ENCODE peak calls at places on chromosomes 3 and 15, in eight cellular contexts. One of them, this sample, is unnamed.

GRCh38 chr15:89566141-89566540 is 9.1 kb upstream of the TICRR start:
- DNase-seq in ovary: no peak
- DNase-seq in psoas muscle: no peak
- DNase-seq in Peyer's patch: no peak
- DNase-seq in breast epithelium: no peak
- DNase-seq in trophoblast cell: peak; percentile 46
- DNase-seq in mesendoderm: peak; percentile 29
- DNase-seq in mammary epithelial cell: no peak
- DNase-seq in this sample: no peak

GRCh38 chr3:138081371-138082084 is 33.9 kb downstream of the DZIP1L start:
- DNase-seq in trophoblast cell: no peak
- DNase-seq in mammary epithelial cell: peak; percentile 79
- DNase-seq in ovary: no peak
- DNase-seq in psoas muscle: no peak
- DNase-seq in mesendoderm: no peak
- DNase-seq in Peyer's patch: no peak
- DNase-seq in breast epithelium: no peak
- DNase-seq in this sample: no peak

GRCh38 chr3:143901105-143901504 is 52.8 kb upstream of the SLC9A9 start:
- DNase-seq in mesendoderm: no peak
- DNase-seq in ovary: no peak
- DNase-seq in trophoblast cell: no peak
- DNase-seq in Peyer's patch: no peak
- DNase-seq in psoas muscle: no peak
- DNase-seq in breast epithelium: no peak
- DNase-seq in mammary epithelial cell: peak; percentile 86
- DNase-seq in this sample: no peak

GRCh38 chr3:145899229-145899628 is 261.8 kb downstream of the PLOD2 start:
- DNase-seq in trophoblast cell: no peak
- DNase-seq in breast epithelium: no peak
- DNase-seq in psoas muscle: no peak
- DNase-seq in ovary: no peak
- DNase-seq in mesendoderm: no peak
- DNase-seq in mammary epithelial cell: no peak
- DNase-seq in Peyer's patch: no peak
- DNase-seq in this sample: no peak

GRCh38 chr3:162971715-162972114 is 1475.1 kb downstream of the OTOL1 start:
- DNase-seq in mesendoderm: no peak
- DNase-seq in mammary epithelial cell: no peak
- DNase-seq in ovary: no peak
- DNase-seq in psoas muscle: no peak
- DNase-seq in trophoblast cell: no peak
- DNase-seq in breast epithelium: no peak
- DNase-seq in Peyer's patch: no peak
- DNase-seq in this sample: no peak

GRCh38 chr15:42190370-42190769 is 17.7 kb downstream of the VPS39 start:
- DNase-seq in mammary epithelial cell: no peak
- DNase-seq in ovary: no peak
- DNase-seq in mesendoderm: no peak
- DNase-seq in Peyer's patch: no peak
- DNase-seq in breast epithelium: no peak
- DNase-seq in psoas muscle: no peak
- DNase-seq in trophoblast cell: no peak
- DNase-seq in this sample: no peak

GRCh38 chr3:180265551-180265950 is 228.8 kb upstream of the PEX5L start:
- DNase-seq in psoas muscle: no peak
- DNase-seq in mammary epithelial cell: peak; percentile 55
- DNase-seq in ovary: no peak
- DNase-seq in Peyer's patch: no peak
- DNase-seq in breast epithelium: no peak
- DNase-seq in mesendoderm: no peak
- DNase-seq in trophoblast cell: no peak
- DNase-seq in this sample: no peak

GRCh38 chr15:49675051-49675450 is 54.2 kb downstream of the DTWD1 start:
- DNase-seq in psoas muscle: no peak
- DNase-seq in Peyer's patch: no peak
- DNase-seq in ovary: no peak
- DNase-seq in trophoblast cell: no peak
- DNase-seq in mesendoderm: peak; percentile 22
- DNase-seq in breast epithelium: no peak
- DNase-seq in mammary epithelial cell: peak; percentile 86
- DNase-seq in this sample: no peak

GRCh38 chr15:44501768-44502366 is 35.1 kb upstream of the EIF3J start:
- DNase-seq in mammary epithelial cell: peak; percentile 32
- DNase-seq in Peyer's patch: no peak
- DNase-seq in breast epithelium: no peak
- DNase-seq in trophoblast cell: no peak
- DNase-seq in ovary: no peak
- DNase-seq in mesendoderm: peak; percentile 46
- DNase-seq in psoas muscle: no peak
- DNase-seq in this sample: no peak

GRCh38 chr3:111936191-111936841 is 42.5 kb upstream of the ABHD10 start:
- DNase-seq in Peyer's patch: no peak
- DNase-seq in mesendoderm: no peak
- DNase-seq in ovary: no peak
- DNase-seq in mammary epithelial cell: peak; percentile 37
- DNase-seq in trophoblast cell: no peak
- DNase-seq in psoas muscle: no peak
- DNase-seq in breast epithelium: no peak
- DNase-seq in this sample: no peak

GRCh38 chr15:94083467-94083991 is 147.8 kb upstream of the MCTP2 start:
- DNase-seq in Peyer's patch: no peak
- DNase-seq in mammary epithelial cell: no peak
- DNase-seq in psoas muscle: no peak
- DNase-seq in breast epithelium: no peak
- DNase-seq in mesendoderm: peak; percentile 5
- DNase-seq in trophoblast cell: no peak
- DNase-seq in ovary: no peak
- DNase-seq in this sample: peak; percentile 37

GRCh38 chr3:8499181-8499611 is 2.4 kb upstream of the LMCD1 start:
- DNase-seq in ovary: no peak
- DNase-seq in psoas muscle: no peak
- DNase-seq in breast epithelium: no peak
- DNase-seq in mesendoderm: no peak
- DNase-seq in Peyer's patch: no peak
- DNase-seq in trophoblast cell: peak; percentile 62
- DNase-seq in mammary epithelial cell: peak; percentile 75
- DNase-seq in this sample: no peak

GRCh38 chr15:64619880-64620839 is 155.2 kb downstream of the RBPMS2 start:
- DNase-seq in trophoblast cell: no peak
- DNase-seq in breast epithelium: no peak
- DNase-seq in ovary: no peak
- DNase-seq in Peyer's patch: no peak
- DNase-seq in psoas muscle: no peak
- DNase-seq in mesendoderm: no peak
- DNase-seq in mammary epithelial cell: peak; percentile 89
- DNase-seq in this sample: no peak

GRCh38 chr15:31228980-31229826 is 97.4 kb upstream of the KLF13 start:
- DNase-seq in mammary epithelial cell: no peak
- DNase-seq in psoas muscle: no peak
- DNase-seq in ovary: no peak
- DNase-seq in Peyer's patch: peak; percentile 81
- DNase-seq in breast epithelium: no peak
- DNase-seq in mesendoderm: peak; percentile 53
- DNase-seq in trophoblast cell: no peak
- DNase-seq in this sample: no peak

GRCh38 chr3:12345584-12346494 is 57.0 kb downstream of the PPARG start:
- DNase-seq in trophoblast cell: no peak
- DNase-seq in psoas muscle: no peak
- DNase-seq in breast epithelium: no peak
- DNase-seq in ovary: no peak
- DNase-seq in mesendoderm: no peak
- DNase-seq in Peyer's patch: no peak
- DNase-seq in mammary epithelial cell: peak; percentile 10
- DNase-seq in this sample: no peak

GRCh38 chr3:41997702-41998551 is 36.0 kb upstream of the ULK4 start:
- DNase-seq in mammary epithelial cell: no peak
- DNase-seq in psoas muscle: no peak
- DNase-seq in breast epithelium: no peak
- DNase-seq in Peyer's patch: no peak
- DNase-seq in trophoblast cell: no peak
- DNase-seq in ovary: no peak
- DNase-seq in mesendoderm: peak; percentile 45
- DNase-seq in this sample: peak; percentile 70

GRCh38 chr3:57065588-57065987 is 5.1 kb downstream of the SPATA12 start:
- DNase-seq in ovary: no peak
- DNase-seq in Peyer's patch: no peak
- DNase-seq in mesendoderm: peak; percentile 74
- DNase-seq in psoas muscle: no peak
- DNase-seq in breast epithelium: no peak
- DNase-seq in mammary epithelial cell: no peak
- DNase-seq in trophoblast cell: peak; percentile 44
- DNase-seq in this sample: no peak

GRCh38 chr3:71513081-71513480 is 70.4 kb downstream of the FOXP1 start:
- DNase-seq in mesendoderm: no peak
- DNase-seq in ovary: no peak
- DNase-seq in psoas muscle: no peak
- DNase-seq in trophoblast cell: no peak
- DNase-seq in mammary epithelial cell: no peak
- DNase-seq in Peyer's patch: no peak
- DNase-seq in breast epithelium: no peak
- DNase-seq in this sample: no peak

GRCh38 chr3:79517766-79518413 is 249.9 kb downstream of the ROBO1 start:
- DNase-seq in trophoblast cell: peak; percentile 8
- DNase-seq in mesendoderm: peak; percentile 73
- DNase-seq in Peyer's patch: no peak
- DNase-seq in breast epithelium: no peak
- DNase-seq in mammary epithelial cell: peak; percentile 6
- DNase-seq in ovary: no peak
- DNase-seq in psoas muscle: no peak
- DNase-seq in this sample: no peak

DNA sequence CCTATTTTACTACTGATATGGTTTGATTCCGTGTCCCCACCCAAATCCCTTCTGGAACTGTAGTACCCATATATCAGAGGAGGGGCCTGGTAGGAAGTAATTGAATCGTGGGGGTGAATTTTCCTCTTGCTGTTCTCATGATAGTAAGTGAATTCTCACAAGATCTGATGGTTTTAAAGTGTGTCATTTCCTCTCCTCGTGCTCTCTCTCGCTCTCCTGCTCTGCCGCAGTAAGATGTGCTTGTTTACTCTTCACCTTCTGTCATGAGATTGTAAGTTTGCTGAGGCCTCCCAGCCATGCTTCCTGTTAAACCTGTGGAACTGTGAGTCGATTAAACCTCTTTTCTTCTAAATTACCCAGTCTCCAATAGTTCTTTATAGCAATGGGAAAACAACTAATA is 81.2 kb upstream of the ZBTB20 start:
- DNase-seq in ovary: no peak
- DNase-seq in mammary epithelial cell: no peak
- DNase-seq in mesendoderm: no peak
- DNase-seq in psoas muscle: no peak
- DNase-seq in Peyer's patch: no peak
- DNase-seq in breast epithelium: no peak
- DNase-seq in trophoblast cell: no peak
- DNase-seq in this sample: peak; percentile 21
- H3K27ac ChIP-seq in ovary: no peak overlapping the region
- H3K27ac ChIP-seq in mammary epithelial cell: no peak overlapping the region
- H3K27ac ChIP-seq in mesendoderm: no peak overlapping the region
- H3K27ac ChIP-seq in psoas muscle: no peak overlapping the region
- H3K27ac ChIP-seq in Peyer's patch: no peak overlapping the region
- H3K27ac ChIP-seq in breast epithelium: no peak overlapping the region
- H3K27ac ChIP-seq in trophoblast cell: no peak overlapping the region
- H3K27ac ChIP-seq in this sample: no peak overlapping the region

GRCh38 chr3:127457094-127457475 is 133.4 kb downstream of the TPRA1 start:
- DNase-seq in trophoblast cell: no peak
- DNase-seq in Peyer's patch: no peak
- DNase-seq in breast epithelium: peak; percentile 53
- DNase-seq in ovary: peak; percentile 61
- DNase-seq in mammary epithelial cell: peak; percentile 83
- DNase-seq in psoas muscle: peak; percentile 54
- DNase-seq in mesendoderm: peak; percentile 76
- DNase-seq in this sample: peak; percentile 47
- H3K27me3 ChIP-seq in trophoblast cell: peaks cover 9% of the 10 kb centered on the region
- H3K27me3 ChIP-seq in Peyer's patch: no peaks in the 10 kb centered on the region
- H3K27me3 ChIP-seq in breast epithelium: no peaks in the 10 kb centered on the region
- H3K27me3 ChIP-seq in ovary: no peaks in the 10 kb centered on the region
- H3K27me3 ChIP-seq in mammary epithelial cell: no peaks in the 10 kb centered on the region
- H3K27me3 ChIP-seq in psoas muscle: peaks cover 19% of the 10 kb centered on the region
- H3K27me3 ChIP-seq in mesendoderm: peaks cover 7% of the 10 kb centered on the region
- H3K27me3 ChIP-seq in this sample: no peaks in the 10 kb centered on the region

GRCh38 chr3:126389112-126389791 is 5.5 kb upstream of the CFAP100 start:
- DNase-seq in mesendoderm: peak; percentile 97
- DNase-seq in Peyer's patch: peak; percentile 94
- DNase-seq in breast epithelium: peak; percentile 87
- DNase-seq in mammary epithelial cell: peak; percentile 69
- DNase-seq in psoas muscle: peak; percentile 97
- DNase-seq in trophoblast cell: peak; percentile 93
- DNase-seq in ovary: peak; percentile 91
- DNase-seq in this sample: peak; percentile 95
- H3K4me3 ChIP-seq in mesendoderm: no peak overlapping the region
- H3K4me3 ChIP-seq in Peyer's patch: peak overlapping the region; percentile 24
- H3K4me3 ChIP-seq in breast epithelium: peak overlapping the region; percentile 32
- H3K4me3 ChIP-seq in mammary epithelial cell: peak overlapping the region; percentile 46
- H3K4me3 ChIP-seq in psoas muscle: peak overlapping the region; percentile 59
- H3K4me3 ChIP-seq in trophoblast cell: peak overlapping the region; percentile 33
- H3K4me3 ChIP-seq in ovary: peak overlapping the region; percentile 34
- H3K4me3 ChIP-seq in this sample: no peak overlapping the region

GRCh38 chr15:73994419-73994883 is at the start of gene PML:
- DNase-seq in mammary epithelial cell: peak; percentile 94
- DNase-seq in ovary: peak; percentile 95
- DNase-seq in mesendoderm: peak; percentile 96
- DNase-seq in trophoblast cell: peak; percentile 94
- DNase-seq in Peyer's patch: peak; percentile 99
- DNase-seq in psoas muscle: peak; percentile 97
- DNase-seq in breast epithelium: peak; percentile 95
- DNase-seq in this sample: peak; percentile 98

GRCh38 chr15:73996939-73997338 is 2.4 kb downstream of the PML start:
- DNase-seq in mammary epithelial cell: peak; percentile 79
- DNase-seq in mesendoderm: no peak
- DNase-seq in breast epithelium: no peak
- DNase-seq in trophoblast cell: no peak
- DNase-seq in psoas muscle: no peak
- DNase-seq in Peyer's patch: peak; percentile 59
- DNase-seq in ovary: no peak
- DNase-seq in this sample: no peak

GRCh38 chr15:73994912-73995622 is 551 bp downstream of the PML start:
- DNase-seq in mammary epithelial cell: peak; percentile 42
- DNase-seq in psoas muscle: peak; percentile 69
- DNase-seq in mesendoderm: peak; percentile 26
- DNase-seq in ovary: peak; percentile 41
- DNase-seq in Peyer's patch: peak; percentile 57
- DNase-seq in trophoblast cell: no peak
- DNase-seq in breast epithelium: no peak
- DNase-seq in this sample: peak; percentile 75

GRCh38 chr15:73997986-73998385 is 3.5 kb downstream of the PML start:
- DNase-seq in mammary epithelial cell: peak; percentile 66
- DNase-seq in Peyer's patch: no peak
- DNase-seq in mesendoderm: no peak
- DNase-seq in breast epithelium: no peak
- DNase-seq in trophoblast cell: no peak
- DNase-seq in ovary: no peak
- DNase-seq in psoas muscle: no peak
- DNase-seq in this sample: peak; percentile 56

DNA sequence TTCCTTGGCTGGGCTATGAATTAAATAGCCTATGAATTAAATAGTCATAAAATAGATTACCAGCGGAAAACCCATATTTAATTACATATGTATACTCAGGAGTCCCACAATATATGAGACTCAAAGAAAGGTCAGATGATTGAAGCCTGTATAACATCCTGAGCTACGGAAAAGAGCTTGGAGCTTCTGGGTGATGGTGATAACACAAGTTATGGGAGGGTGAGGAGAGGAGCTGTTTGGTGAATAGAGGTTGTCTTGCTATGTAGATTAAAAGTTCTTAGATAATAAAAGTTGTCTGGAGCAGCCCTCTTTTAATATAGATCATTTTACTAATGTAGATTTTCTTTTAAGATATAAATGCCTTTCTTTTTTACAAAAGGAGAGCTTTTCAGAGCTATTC is 1.8 kb downstream of the PML start:
- DNase-seq in psoas muscle: no peak
- DNase-seq in ovary: no peak
- DNase-seq in trophoblast cell: no peak
- DNase-seq in mammary epithelial cell: no peak
- DNase-seq in Peyer's patch: no peak
- DNase-seq in breast epithelium: no peak
- DNase-seq in mesendoderm: no peak
- DNase-seq in this sample: no peak
- H3K27ac ChIP-seq in psoas muscle: peak overlapping the region; percentile 79
- H3K27ac ChIP-seq in ovary: no peak overlapping the region
- H3K27ac ChIP-seq in trophoblast cell: no peak overlapping the region
- H3K27ac ChIP-seq in mammary epithelial cell: no peak overlapping the region
- H3K27ac ChIP-seq in Peyer's patch: peak overlapping the region; percentile 92
- H3K27ac ChIP-seq in breast epithelium: peak overlapping the region; percentile 97
- H3K27ac ChIP-seq in mesendoderm: no peak overlapping the region
- H3K27ac ChIP-seq in this sample: no peak overlapping the region